ENCODE peak calls at places on chromosome 16, in five cellular contexts. X is pulmonary artery endothelial cell, T is SW 1271, N is EL, P is AG09319. Z is an unnamed sample.

GRCh38 chr16:57976331-57976796 is 5.4 kb upstream of the CNGB1 start:
- DNase-seq in X (no peak), T (no peak), N (no peak), P (no peak), Z (no peak)

GRCh38 chr16:85567101-85567866 is 45.8 kb upstream of the GSE1 start:
- DNase-seq in X (no peak), T (no peak), N (no peak), P (no peak), Z (no peak)

GRCh38 chr16:77231047-77231446 is 31.8 kb downstream of the SYCE1L start:
- DNase-seq in X (no peak), T (no peak), N (no peak), P (no peak), Z (no peak)

GRCh38 chr16:86969716-86970115 is 347.5 kb downstream of the C16orf95 start:
- DNase-seq in X (no peak), T (no peak), N (no peak), P (no peak), Z (no peak)

GRCh38 chr16:81237282-81237681 is 1.2 kb upstream of the BCO1 start:
- DNase-seq in X (no peak), T (no peak), N (no peak), P (no peak), Z (no peak)

GRCh38 chr16:67786491-67786890 is 19.9 kb downstream of the RANBP10 start:
- DNase-seq in X (no peak), T (no peak), N (no peak), P (no peak), Z (no peak)

GRCh38 chr16:63890072-63890471 is 1231.8 kb downstream of the CDH11 start:
- DNase-seq in X (no peak), T (no peak), N (peak; percentile 5), P (no peak), Z (no peak)

GRCh38 chr16:70578035-70578434 is 54.4 kb downstream of the SF3B3 start:
- DNase-seq in X (no peak), T (no peak), N (no peak), P (no peak), Z (no peak)

GRCh38 chr16:4477966-4478365 is 1.8 kb downstream of the HMOX2 start:
- DNase-seq in X (peak; percentile 87), T (peak; percentile 27), N (peak; percentile 54), P (no peak), Z (no peak)

GRCh38 chr16:84532855-84533486 is 28.5 kb upstream of the MEAK7 start:
- DNase-seq in X (peak; percentile 47), T (no peak), N (peak; percentile 25), P (no peak), Z (no peak)

GRCh38 chr16:3584412-3584811 is 7.2 kb upstream of the NLRC3 start:
- DNase-seq in X (no peak), T (no peak), N (no peak), P (no peak), Z (no peak)

GRCh38 chr16:49524578-49525315 is 151.1 kb downstream of the C16orf78 start:
- DNase-seq in X (no peak), T (no peak), N (no peak), P (no peak), Z (no peak)

GRCh38 chr16:84271866-84272265 is 22.8 kb upstream of the WFDC1 start:
- DNase-seq in X (no peak), T (no peak), N (no peak), P (no peak), Z (peak; percentile 24)

GRCh38 chr16:87930456-87930855 is 5.9 kb downstream of the CA5A start:
- DNase-seq in X (no peak), T (no peak), N (no peak), P (no peak), Z (peak; percentile 55)

GRCh38 chr16:74641969-74642368 is 24.7 kb downstream of the RFWD3 start:
- DNase-seq in X (no peak), T (no peak), N (no peak), P (no peak), Z (no peak)

GRCh38 chr16:73610605-73611177 is 562.8 kb upstream of the ZFHX3 start:
- DNase-seq in X (no peak), T (no peak), N (no peak), P (no peak), Z (no peak)

GRCh38 chr16:48531011-48531962 is 78.7 kb downstream of the N4BP1 start:
- DNase-seq in X (no peak), T (no peak), N (peak; percentile 16), P (peak; percentile 42), Z (no peak)

GRCh38 chr16:88809676-88810165 is 2.0 kb downstream of the APRT start:
- DNase-seq in X (no peak), T (no peak), N (no peak), P (no peak), Z (peak; percentile 54)

GRCh38 chr16:88617268-88618031 is 20.9 kb upstream of the IL17C start:
- DNase-seq in X (no peak), T (no peak), N (no peak), P (no peak), Z (no peak)

GRCh38 chr16:68939921-68940320 is 96.6 kb downstream of the TANGO6 start:
- DNase-seq in X (no peak), T (no peak), N (no peak), P (no peak), Z (no peak)

GRCh38 chr16:27341971-27342370 is 28.2 kb downstream of the IL4R start:
- DNase-seq in X (no peak), T (no peak), N (no peak), P (no peak), Z (no peak)

GRCh38 chr16:66293932-66294331 is 72.6 kb upstream of the CDH5 start:
- DNase-seq in X (no peak), T (no peak), N (no peak), P (no peak), Z (no peak)

GRCh38 chr16:1433756-1434155 is 2.9 kb downstream of the PERCC1 start:
- DNase-seq in X (no peak), T (no peak), N (no peak), P (no peak), Z (no peak)

GRCh38 chr16:85916141-85916890 is 17.4 kb downstream of the IRF8 start:
- DNase-seq in X (no peak), T (no peak), N (no peak), P (no peak), Z (peak; percentile 39)

GRCh38 chr16:17107450-17107849 is 363.3 kb downstream of the XYLT1 start:
- DNase-seq in X (no peak), T (no peak), N (no peak), P (no peak), Z (no peak)

GRCh38 chr16:28136751-28137434 is 73.4 kb upstream of the GSG1L start:
- DNase-seq in X (no peak), T (no peak), N (no peak), P (no peak), Z (no peak)

GRCh38 chr16:1460602-1461138 is 14.2 kb downstream of the CLCN7 start:
- DNase-seq in X (no peak), T (no peak), N (no peak), P (no peak), Z (no peak)

GRCh38 chr16:84738255-84739038 is 38.6 kb downstream of the USP10 start:
- DNase-seq in X (peak; percentile 58), T (peak; percentile 81), N (peak; percentile 75), P (no peak), Z (peak; percentile 82)

GRCh38 chr16:363110-364090 is 6.9 kb downstream of the MRPL28 start:
- DNase-seq in X (no peak), T (no peak), N (no peak), P (no peak), Z (no peak)

GRCh38 chr16:66612422-66612821 is 7.9 kb downstream of the CMTM3 start:
- DNase-seq in X (no peak), T (no peak), N (no peak), P (no peak), Z (no peak)

GRCh38 chr16:47392114-47392513 is 68.7 kb downstream of the ITFG1 start:
- DNase-seq in X (no peak), T (no peak), N (peak; percentile 31), P (no peak), Z (no peak)

GRCh38 chr16:86517652-86518258 is 7.4 kb downstream of the FOXF1 start:
- DNase-seq in X (no peak), T (peak; percentile 53), N (peak; percentile 69), P (peak; percentile 63), Z (peak; percentile 74)

GRCh38 chr16:83615981-83616380 is 191.8 kb upstream of the HSBP1 start:
- DNase-seq in X (no peak), T (no peak), N (peak; percentile 14), P (no peak), Z (no peak)

GRCh38 chr16:52068447-52069074 is 478.4 kb downstream of the TOX3 start:
- DNase-seq in X (no peak), T (no peak), N (no peak), P (no peak), Z (peak; percentile 44)

GRCh38 chr16:12545292-12545610 is 258.4 kb downstream of the CPPED1 start:
- DNase-seq in X (no peak), T (no peak), N (no peak), P (no peak), Z (no peak)

GRCh38 chr16:23865853-23866252 is 30.1 kb downstream of the PRKCB start:
- DNase-seq in X (no peak), T (no peak), N (no peak), P (no peak), Z (no peak)

GRCh38 chr16:70627696-70628095 is 18.7 kb upstream of the IL34 start:
- DNase-seq in X (no peak), T (no peak), N (no peak), P (no peak), Z (no peak)

GRCh38 chr16:55003306-55003705 is 72.6 kb downstream of the IRX5 start:
- DNase-seq in X (no peak), T (no peak), N (no peak), P (no peak), Z (no peak)

GRCh38 chr16:26795184-26795583 is 271.5 kb upstream of the C16orf82 start:
- DNase-seq in X (no peak), T (no peak), N (no peak), P (no peak), Z (peak; percentile 1)

Z was measured in Caco-2.